ENCODE peak calls at places on chromosomes 11 and 22, in eight cellular contexts. N is MM.1S; P is NAMALWA; Z is M059J; F is A172; B is caudate nucleus; H is activated CD4-positive, alpha-beta T cell treated with anti-CD3 and anti-CD28 coated beads, Interleukin-2, amount 50 U/mL, for 4 hours; S is cardiac fibroblast. X is an unnamed sample.

GRCh38 chr22:30843245-30843644 is 125.3 kb downstream of the MORC2 start:
- DNase-seq in F (no peak), N (no peak), S (no peak), B (no peak), P (no peak), H (no peak), Z (peak), X (no peak)

GRCh38 chr22:44406581-44407403 is 91.2 kb downstream of the RTL6 start:
- DNase-seq in B (no peak), H (no peak), S (no peak), F (no peak), Z (no peak), P (no peak), N (no peak), X (no peak)

GRCh38 chr22:29310863-29311339 is 4.5 kb downstream of the GAS2L1 start:
- DNase-seq in P (peak), H (peak), N (no peak), Z (peak), F (peak), B (peak), S (peak), X (peak)

GRCh38 chr11:46369458-46370152 is 11.9 kb upstream of the MDK start:
- DNase-seq in P (peak), B (no peak), H (peak), S (peak), N (peak), Z (peak), F (peak), X (peak)

GRCh38 chr22:50306753-50307749 is at the start of gene PLXNB2:
- DNase-seq in H (no peak), Z (peak), P (peak), B (peak), N (peak), F (no peak), S (peak), X (peak)

GRCh38 chr11:45641961-45642360 is 23.5 kb downstream of the CHST1 start:
- DNase-seq in H (no peak), N (no peak), P (no peak), S (no peak), F (no peak), Z (no peak), B (no peak), X (no peak)

GRCh38 chr11:72144807-72145565 is 9.5 kb downstream of the FOLR3 start:
- DNase-seq in H (no peak), Z (peak), B (no peak), F (no peak), P (no peak), S (peak), N (no peak), X (no peak)

GRCh38 chr22:17824452-17824851 is 50.2 kb upstream of the BID start:
- DNase-seq in N (no peak), H (no peak), Z (no peak), B (no peak), P (no peak), F (no peak), S (no peak), X (no peak)

GRCh38 chr11:116224154-116224888 is 548.5 kb downstream of the BUD13 start:
- DNase-seq in H (peak), F (peak), P (peak), N (peak), S (peak), B (peak), Z (peak), X (peak)

GRCh38 chr11:3920148-3920852 is 64.8 kb downstream of the STIM1 start:
- DNase-seq in B (no peak), N (peak), P (no peak), F (peak), H (peak), S (peak), Z (peak), X (peak)

GRCh38 chr11:129023968-129024676 is 81.5 kb upstream of the TP53AIP1 start:
- DNase-seq in N (peak), P (peak), F (no peak), H (no peak), Z (no peak), S (peak), B (no peak), X (no peak)

GRCh38 chr11:88131764-88132470 is 43.3 kb downstream of the RAB38 start:
- DNase-seq in H (no peak), P (peak), N (peak), Z (peak), B (no peak), F (peak), S (no peak), X (no peak)

GRCh38 chr22:27183474-27183873 is 526.1 kb downstream of the MIAT start:
- DNase-seq in P (no peak), N (no peak), F (no peak), B (no peak), S (no peak), H (no peak), Z (no peak), X (no peak)

GRCh38 chr22:20811971-20812660 is 38.2 kb downstream of the SERPIND1 start:
- DNase-seq in F (no peak), Z (no peak), S (no peak), P (no peak), B (no peak), H (no peak), N (no peak), X (no peak)